ENCODE peak calls at places on chromosomes 5 and 9, in seven cellular contexts. U, R, Q, A, M, G and D are unnamed samples.

GRCh38 chr5:141560725-141561483 is 57.9 kb downstream of the DIAPH1 start:
- DNase-seq in U (peak), R (peak), Q (peak), A (no peak), M (peak), G (peak), D (peak)

GRCh38 chr9:2340046-2340760 is 281.4 kb upstream of the VLDLR start:
- DNase-seq in U (no peak), R (no peak), Q (no peak), A (no peak), M (no peak), G (no peak), D (no peak)

GRCh38 chr5:82183828-82184227 is 94.3 kb downstream of the RPS23 start:
- DNase-seq in U (no peak), R (no peak), Q (no peak), A (peak), M (no peak), G (no peak), D (no peak)

GRCh38 chr5:56819027-56819881 is 3.9 kb downstream of the MAP3K1 start:
- DNase-seq in U (no peak), R (no peak), Q (no peak), A (no peak), M (no peak), G (no peak), D (no peak)

GRCh38 chr9:113368348-113368747 is 8.4 kb downstream of the HDHD3 start:
- DNase-seq in U (no peak), R (no peak), Q (no peak), A (no peak), M (no peak), G (no peak), D (no peak)

GRCh38 chr5:57698785-57699184 is 216.2 kb upstream of the ACTBL2 start:
- DNase-seq in U (no peak), R (no peak), Q (no peak), A (no peak), M (no peak), G (no peak), D (no peak)

GRCh38 chr5:150574818-150575537 is 65.5 kb upstream of the SYNPO start:
- DNase-seq in U (peak), R (peak), Q (peak), A (no peak), M (no peak), G (no peak), D (no peak)

GRCh38 chr9:88798476-88798875 is 192.8 kb upstream of the S1PR3 start:
- DNase-seq in U (no peak), R (no peak), Q (no peak), A (no peak), M (no peak), G (no peak), D (no peak)

GRCh38 chr5:50975840-50976239 is 309.4 kb downstream of the PARP8 start:
- DNase-seq in U (no peak), R (no peak), Q (no peak), A (no peak), M (no peak), G (no peak), D (no peak)

GRCh38 chr5:14270212-14270702 is 127.1 kb downstream of the TRIO start:
- DNase-seq in U (no peak), R (no peak), Q (peak), A (no peak), M (no peak), G (no peak), D (no peak)

GRCh38 chr9:92561374-92562329 is 25.9 kb upstream of the ECM2 start:
- DNase-seq in U (no peak), R (no peak), Q (no peak), A (no peak), M (no peak), G (no peak), D (no peak)

GRCh38 chr9:33800886-33801285 is 5.5 kb downstream of the PRSS3 start:
- DNase-seq in U (no peak), R (no peak), Q (no peak), A (no peak), M (no peak), G (no peak), D (no peak)

GRCh38 chr9:136669791-136670464 is 7.2 kb downstream of the EGFL7 start:
- DNase-seq in U (no peak), R (no peak), Q (no peak), A (no peak), M (no peak), G (no peak), D (no peak)

GRCh38 chr9:136667940-136668760 is 5.4 kb downstream of the EGFL7 start:
- DNase-seq in U (no peak), R (no peak), Q (no peak), A (no peak), M (no peak), G (no peak), D (no peak)

GRCh38 chr9:136667217-136667939 is 4.7 kb downstream of the EGFL7 start:
- DNase-seq in U (no peak), R (no peak), Q (no peak), A (no peak), M (no peak), G (no peak), D (no peak)

GRCh38 chr9:136670571-136671253 is 8.0 kb downstream of the EGFL7 start:
- DNase-seq in U (no peak), R (no peak), Q (no peak), A (no peak), M (no peak), G (no peak), D (no peak)

GRCh38 chr9:136668983-136669790 is 6.5 kb downstream of the EGFL7 start:
- DNase-seq in U (no peak), R (no peak), Q (no peak), A (no peak), M (no peak), G (no peak), D (no peak)
- TF ChIP-seq EP300 in U (no peak), R (no peak), Q (no peak), A (no peak), M (no peak), G (no peak), D (no peak)

GRCh38 chr5:10686890-10687289 is 74.1 kb downstream of the DAP start:
- DNase-seq in U (no peak), R (no peak), Q (no peak), A (no peak), M (no peak), G (no peak), D (no peak)
- TF ChIP-seq POLR2AphosphoS5 in U (no peak), R (no peak), Q (no peak), A (no peak), M (no peak), G (no peak), D (no peak)

DNA sequence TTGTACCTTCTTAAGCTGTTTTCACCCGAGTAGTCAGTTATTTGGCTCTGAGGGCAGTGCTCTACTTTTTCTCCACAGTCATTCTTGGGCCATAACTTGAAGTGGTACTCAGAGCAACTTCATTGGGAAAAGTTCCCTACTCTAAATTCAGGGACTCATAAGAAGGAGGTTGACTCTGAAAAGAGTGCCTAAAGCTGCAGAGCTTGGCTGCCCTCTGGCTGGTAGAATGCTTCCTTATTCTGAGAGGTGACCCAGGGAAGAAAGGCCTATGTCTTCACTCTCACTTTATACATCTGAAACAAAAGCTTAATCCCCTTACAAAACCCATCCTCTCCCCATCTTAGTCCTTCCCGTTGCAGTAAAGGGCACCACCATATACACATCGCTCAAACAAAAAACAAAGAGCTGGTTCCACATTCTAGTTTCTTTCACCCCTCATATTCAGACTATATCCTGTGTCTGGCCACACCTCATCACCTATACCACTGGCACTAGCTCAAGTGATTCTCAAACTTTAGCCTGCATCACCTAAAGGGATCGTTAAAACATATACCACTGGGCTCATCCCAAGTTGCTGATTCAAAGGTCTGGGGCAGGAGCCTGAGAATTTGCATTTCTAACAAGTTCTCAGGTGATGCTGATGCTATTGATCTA is 7.9 kb downstream of the IGIP start:
- DNase-seq in U (no peak), R (no peak), Q (no peak), A (no peak), M (no peak), G (no peak), D (no peak)
- TF ChIP-seq EP300 in U (no peak), R (no peak), Q (no peak), A (no peak), M (no peak), G (no peak), D (no peak)

GRCh38 chr5:69046375-69046957 is 47.3 kb upstream of the SLC30A5 start:
- DNase-seq in U (no peak), R (no peak), Q (no peak), A (no peak), M (no peak), G (no peak), D (no peak)

GRCh38 chr5:69042500-69042899 is 51.3 kb upstream of the SLC30A5 start:
- DNase-seq in U (no peak), R (no peak), Q (no peak), A (no peak), M (no peak), G (no peak), D (no peak)

GRCh38 chr5:69039829-69040228 is 54.0 kb upstream of the SLC30A5 start:
- DNase-seq in U (no peak), R (no peak), Q (no peak), A (no peak), M (no peak), G (no peak), D (no peak)

GRCh38 chr5:69038539-69038938 is 55.3 kb upstream of the SLC30A5 start:
- DNase-seq in U (no peak), R (no peak), Q (no peak), A (no peak), M (no peak), G (no peak), D (no peak)

GRCh38 chr5:69042915-69043795 is 50.7 kb upstream of the SLC30A5 start:
- DNase-seq in U (peak), R (peak), Q (peak), A (peak), M (peak), G (peak), D (peak)
- TF ChIP-seq POLR2AphosphoS5 in U (no peak), R (no peak), Q (no peak), A (no peak), M (no peak), G (no peak), D (peak)

GRCh38 chr5:76490970-76491369 is 87.9 kb downstream of the IQGAP2 start:
- DNase-seq in U (no peak), R (no peak), Q (no peak), A (no peak), M (no peak), G (no peak), D (no peak)
- TF ChIP-seq EP300 in U (no peak), R (no peak), Q (no peak), A (no peak), M (no peak), G (no peak), D (no peak)

GRCh38 chr9:91424403-91425176 is 958 bp upstream of the NFIL3 start:
- DNase-seq in U (peak), R (peak), Q (peak), A (no peak), M (peak), G (peak), D (peak)
- TF ChIP-seq POLR2AphosphoS5 in U (peak), R (peak), Q (no peak), A (no peak), M (peak), G (no peak), D (peak)

GRCh38 chr9:129278391-129279237 is 100.6 kb upstream of the IER5L start:
- DNase-seq in U (peak), R (peak), Q (no peak), A (no peak), M (peak), G (peak), D (peak)
- TF ChIP-seq EP300 in U (no peak), R (no peak), Q (no peak), A (no peak), M (no peak), G (no peak), D (no peak)

DNA sequence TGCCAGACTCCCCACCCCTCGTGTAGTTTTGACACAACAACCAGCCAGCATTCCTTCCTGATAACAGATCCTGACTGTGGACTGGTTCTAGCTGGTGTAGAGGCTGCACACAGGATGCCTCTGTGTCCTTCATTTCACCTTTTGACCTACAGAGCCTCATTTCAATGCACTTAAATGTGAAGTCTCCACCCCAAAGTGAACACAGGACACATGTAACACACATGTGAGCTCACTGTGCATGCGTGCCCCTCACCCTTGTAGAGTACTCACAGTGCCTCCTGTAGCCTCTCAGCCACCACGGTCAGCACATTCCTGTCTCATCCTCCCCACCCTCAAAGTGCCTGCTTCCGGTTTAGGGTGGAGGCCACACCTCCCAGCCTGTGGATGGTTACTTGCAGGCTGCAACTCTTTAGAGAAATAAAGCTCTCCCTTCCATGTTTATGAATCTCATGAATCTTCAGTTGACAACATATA is 11.6 kb upstream of the NKD2 start:
- DNase-seq in U (no peak), R (peak), Q (no peak), A (no peak), M (peak), G (no peak), D (no peak)
- TF ChIP-seq POLR2AphosphoS5 in U (no peak), R (no peak), Q (no peak), A (no peak), M (no peak), G (no peak), D (no peak)

DNA sequence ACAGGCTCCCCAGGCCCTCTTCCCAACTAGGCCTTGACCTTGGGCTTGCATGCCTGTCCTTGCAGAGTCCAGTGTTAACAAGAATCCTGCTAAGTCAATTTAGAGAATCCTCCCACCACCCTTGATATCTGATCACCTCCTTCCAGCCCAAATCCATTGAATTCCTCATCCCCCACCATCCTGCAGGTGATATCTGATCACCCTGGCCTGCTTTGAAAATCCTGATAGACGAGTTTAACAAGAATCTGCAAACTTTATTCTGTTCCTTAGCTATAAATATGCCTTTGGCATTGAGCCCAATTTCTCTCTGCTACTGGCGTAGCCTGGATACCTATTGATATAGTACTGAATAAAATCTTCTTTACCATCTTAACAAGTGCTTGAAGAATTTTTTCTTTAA is 125.5 kb downstream of the DIRAS2 start:
- DNase-seq in U (no peak), R (no peak), Q (no peak), A (no peak), M (no peak), G (no peak), D (no peak)
- TF ChIP-seq EP300 in U (no peak), R (no peak), Q (no peak), A (no peak), M (no peak), G (no peak), D (no peak)